ENCODE peak calls at places on chromosomes 1 and 21, in six cellular contexts. F is A549, R is upper lobe of left lung, E is HepG2, N is GM12878, H is K562. U is an unnamed sample.

GRCh38 chr1:93997756-93998155 is 88.5 kb upstream of the GCLM start:
- ATAC-seq in F (no peak), E (no peak), H (no peak), R (no peak), N (no peak), U (no peak)

GRCh38 chr1:63714482-63714760 is 59.4 kb upstream of the ROR1 start:
- ATAC-seq in N (no peak), R (no peak), E (no peak), H (no peak), F (no peak), U (no peak)

GRCh38 chr1:235075955-235076308 is 52.7 kb downstream of the TOMM20 start:
- ATAC-seq in N (peak), R (no peak), E (no peak), F (no peak), H (no peak), U (no peak)

GRCh38 chr1:165726169-165726568 is 27.8 kb upstream of the ALDH9A1 start:
- ATAC-seq in F (no peak), N (no peak), E (no peak), H (peak), R (no peak), U (no peak)

GRCh38 chr1:212413902-212414327 is 771 bp downstream of the PACC1 start:
- ATAC-seq in R (no peak), N (peak), H (peak), F (peak), E (peak), U (peak)

GRCh38 chr1:169271094-169271493 is 96.5 kb downstream of the NME7 start:
- ATAC-seq in N (peak), H (peak), R (no peak), F (no peak), E (no peak), U (no peak)

GRCh38 chr1:184930645-184931044 is 43.7 kb downstream of the NIBAN1 start:
- ATAC-seq in E (no peak), H (peak), R (no peak), F (no peak), N (no peak), U (no peak)

GRCh38 chr1:96416690-96417444 is 304.7 kb upstream of the PTBP2 start:
- ATAC-seq in E (no peak), N (peak), F (no peak), R (no peak), H (no peak), U (no peak)

GRCh38 chr1:180953791-180954721 is 41.4 kb downstream of the KIAA1614 start:
- ATAC-seq in H (no peak), F (peak), E (peak), R (peak), N (peak), U (peak)

GRCh38 chr1:90716552-90717355 is at the start of gene BARHL2:
- ATAC-seq in F (no peak), N (no peak), R (no peak), E (no peak), H (no peak), U (no peak)

GRCh38 chr1:164905891-164906290 is 346.9 kb downstream of the PBX1 start:
- ATAC-seq in F (no peak), H (no peak), R (peak), E (no peak), N (no peak), U (no peak)

GRCh38 chr21:33587792-33588484 is 546 bp downstream of the DONSON start:
- ATAC-seq in F (peak), E (peak), R (peak), N (peak), H (peak), U (peak)

GRCh38 chr1:17075470-17076255 is 21.8 kb upstream of the SDHB start:
- ATAC-seq in E (peak), F (peak), N (peak), R (no peak), H (peak), U (no peak)

GRCh38 chr21:32717851-32718316 is 9.9 kb downstream of the SYNJ1 start:
- ATAC-seq in F (no peak), R (no peak), N (no peak), H (no peak), E (no peak), U (no peak)

GRCh38 chr1:214662386-214662785 is 59.4 kb downstream of the CENPF start:
- ATAC-seq in F (no peak), R (no peak), N (no peak), E (no peak), H (no peak), U (no peak)

GRCh38 chr1:60826320-60827094 is 255.9 kb upstream of the NFIA start:
- ATAC-seq in R (no peak), E (no peak), N (no peak), H (no peak), F (no peak), U (no peak)

GRCh38 chr1:234244482-234244881 is 128.8 kb upstream of the COA6 start:
- ATAC-seq in H (no peak), F (no peak), N (peak), R (no peak), E (no peak), U (no peak)

GRCh38 chr21:31577280-31577679 is 82.2 kb upstream of the SOD1 start:
- ATAC-seq in F (no peak), N (peak), H (no peak), R (no peak), E (no peak), U (no peak)

GRCh38 chr1:164731161-164731747 is 172.3 kb downstream of the PBX1 start:
- ATAC-seq in N (no peak), E (no peak), F (no peak), R (no peak), H (no peak), U (no peak)

GRCh38 chr1:229070168-229070567 is 200.7 kb upstream of the RAB4A start:
- ATAC-seq in E (no peak), N (no peak), R (peak), H (no peak), F (peak), U (peak)

GRCh38 chr1:116805398-116805797 is 51.2 kb downstream of the CD2 start:
- ATAC-seq in E (no peak), R (no peak), N (peak), H (no peak), F (no peak), U (no peak)

GRCh38 chr1:246690100-246690499 is 34.1 kb upstream of the SCCPDH start:
- ATAC-seq in H (no peak), R (no peak), F (no peak), N (no peak), E (peak), U (no peak)

GRCh38 chr1:29682918-29683314 is 446.6 kb downstream of the PTPRU start:
- ATAC-seq in N (no peak), R (no peak), F (no peak), H (no peak), E (no peak), U (no peak)

GRCh38 chr1:211781260-211781659 is 49.3 kb downstream of the LPGAT1 start:
- ATAC-seq in F (no peak), R (no peak), H (no peak), E (no peak), N (peak), U (no peak)

GRCh38 chr1:34302798-34303197 is 126.1 kb downstream of the C1orf94 start:
- ATAC-seq in F (no peak), E (no peak), N (no peak), H (no peak), R (no peak), U (no peak)

GRCh38 chr1:169924063-169924462 is 30.4 kb upstream of the SCYL3 start:
- ATAC-seq in R (no peak), H (no peak), N (no peak), E (no peak), F (no peak), U (no peak)

GRCh38 chr1:938088-938683 is 14.5 kb downstream of the SAMD11 start:
- ATAC-seq in F (peak), H (peak), N (peak), R (peak), E (peak), U (peak)

DNA sequence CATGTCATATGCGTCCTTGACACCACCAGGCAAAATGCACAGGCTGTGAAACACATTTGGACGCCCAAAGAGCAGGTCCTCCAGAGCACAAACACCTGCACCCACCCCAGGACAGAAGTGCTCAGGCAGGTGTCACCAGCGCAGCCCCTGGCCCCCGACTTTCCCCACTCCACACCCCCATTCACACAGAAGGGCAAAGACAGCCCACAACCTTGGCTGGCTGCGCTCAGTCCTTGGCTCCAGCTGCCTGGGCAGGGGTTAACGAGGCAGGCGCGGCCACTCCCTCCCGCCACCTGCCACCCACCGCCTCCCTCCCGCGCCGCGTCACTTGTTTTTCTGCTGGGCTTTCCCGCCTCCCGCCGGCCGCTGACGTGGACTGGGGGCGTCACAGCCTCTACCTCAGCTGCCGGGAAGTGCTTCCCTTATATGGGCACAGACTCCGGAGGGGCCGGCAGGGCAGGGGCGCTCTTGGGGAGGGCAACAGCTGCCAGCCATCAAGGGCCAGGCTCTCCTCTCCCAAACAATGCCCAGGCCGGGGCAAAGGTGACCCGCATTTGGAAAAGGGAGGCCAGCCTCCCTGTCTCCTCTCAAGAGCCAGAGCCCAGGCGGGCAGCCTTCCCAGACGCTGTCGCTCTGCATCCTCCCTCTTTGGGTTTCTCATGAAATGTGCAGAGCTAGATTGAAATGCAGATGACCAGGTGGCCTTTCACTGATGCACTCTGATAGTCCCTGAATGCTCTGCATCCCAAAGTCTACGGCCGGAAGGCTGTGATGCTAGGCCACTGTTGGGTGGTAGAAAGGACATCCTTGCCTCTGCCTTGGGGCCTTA is 14.8 kb upstream of the BTG2 start:
- ATAC-seq in F (no peak), E (peak), R (peak), H (peak), N (peak), U (peak)
- TF ChIP-seq EP300 in F (no peak), E (no peak), R (peak), H (no peak), N (peak), U (peak)

GRCh38 chr1:2176615-2177014 is 18.0 kb downstream of the FAAP20 start:
- ATAC-seq in H (no peak), R (no peak), E (no peak), N (no peak), F (no peak), U (no peak)

GRCh38 chr1:2175681-2176454 is 18.7 kb downstream of the FAAP20 start:
- ATAC-seq in N (no peak), E (no peak), F (no peak), R (no peak), H (peak), U (no peak)

GRCh38 chr1:2173546-2174347 is 20.8 kb downstream of the FAAP20 start:
- ATAC-seq in R (no peak), H (peak), F (no peak), E (peak), N (no peak), U (no peak)

GRCh38 chr1:2174348-2175054 is 20.1 kb downstream of the FAAP20 start:
- ATAC-seq in R (no peak), F (peak), E (peak), H (peak), N (peak), U (peak)

DNA sequence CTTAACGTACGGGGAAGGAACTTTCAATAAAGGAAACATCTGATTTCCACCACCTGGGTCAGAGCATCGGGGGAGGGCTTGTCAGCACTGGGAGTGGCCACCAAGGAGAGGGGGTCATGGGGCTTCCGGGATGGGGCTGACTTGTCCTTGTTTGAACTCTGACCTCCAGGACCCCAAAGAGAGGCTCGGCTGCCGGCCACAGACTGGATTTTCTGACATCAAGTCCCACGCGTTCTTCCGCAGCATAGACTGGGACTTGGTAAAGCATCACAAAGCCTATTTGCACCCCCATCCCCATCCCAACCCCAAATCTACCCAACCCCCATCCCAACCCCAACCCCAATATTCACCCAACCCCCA is 19.5 kb downstream of the FAAP20 start:
- ATAC-seq in H (no peak), E (no peak), F (no peak), R (no peak), N (no peak), U (no peak)
- H3K27ac ChIP-seq in H (no peak), E (no peak), F (no peak), R (no peak), N (no peak), U (peak)

GRCh38 chr1:22340873-22341272 is 110.8 kb upstream of the ZBTB40 start:
- ATAC-seq in N (no peak), R (no peak), F (no peak), H (no peak), E (no peak), U (no peak)

GRCh38 chr1:22343456-22344426 is 107.9 kb upstream of the ZBTB40 start:
- ATAC-seq in F (no peak), N (no peak), H (no peak), E (no peak), R (no peak), U (no peak)

GRCh38 chr1:22340066-22340465 is 111.6 kb upstream of the ZBTB40 start:
- ATAC-seq in F (no peak), H (no peak), E (no peak), R (no peak), N (no peak), U (no peak)

GRCh38 chr1:22342734-22343191 is 108.9 kb upstream of the ZBTB40 start:
- ATAC-seq in N (no peak), H (no peak), R (no peak), E (no peak), F (no peak), U (no peak)

DNA sequence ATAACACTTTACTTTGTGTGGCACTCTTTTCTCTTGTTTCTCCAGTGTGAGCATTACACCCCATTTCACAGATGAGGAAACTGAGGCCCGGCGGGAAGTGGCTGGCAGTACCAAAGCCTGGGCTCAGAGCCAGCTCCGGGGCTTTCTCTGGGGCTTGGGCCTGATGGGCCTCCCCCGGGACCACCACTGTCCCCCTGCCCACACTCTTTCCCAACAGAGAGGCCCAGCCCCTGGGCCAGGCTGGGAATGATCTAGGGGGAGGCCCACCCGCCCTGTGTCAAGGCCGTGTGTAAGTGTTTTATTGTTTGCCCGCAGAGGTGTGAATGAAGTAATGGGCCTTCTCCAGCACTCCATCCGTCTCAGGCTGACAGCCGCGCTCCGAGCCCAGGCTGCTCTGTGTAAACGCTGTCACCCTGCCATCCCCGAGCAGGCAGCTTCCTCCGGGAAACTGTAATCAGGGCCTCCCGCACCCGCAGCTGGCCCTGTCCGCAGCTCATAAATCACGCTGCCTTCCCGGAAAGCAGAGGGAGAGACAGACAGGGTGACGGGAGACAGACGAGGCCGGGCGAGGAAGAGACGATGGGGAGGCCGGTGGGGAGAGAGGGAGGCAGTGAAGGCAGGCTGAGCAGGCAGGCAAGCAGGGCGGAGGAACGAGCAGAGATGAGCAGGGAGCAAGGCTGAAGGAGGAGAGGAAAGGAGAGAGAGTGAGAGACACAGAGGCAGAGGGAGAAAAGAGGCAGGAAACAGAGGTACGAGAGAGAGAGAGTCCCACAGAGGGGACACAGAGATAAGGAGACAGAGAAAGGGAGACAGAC is 109.7 kb upstream of the ZBTB40 start:
- ATAC-seq in R (peak), H (peak), F (no peak), E (peak), N (no peak), U (peak)
- TF ChIP-seq EP300 in R (no peak), H (no peak), F (no peak), E (no peak), N (no peak), U (no peak)

GRCh38 chr1:10287023-10287645 is 76.8 kb downstream of the KIF1B start:
- ATAC-seq in H (no peak), N (no peak), R (no peak), F (no peak), E (no peak), U (no peak)
- H3K27ac ChIP-seq in H (no peak), N (no peak), R (no peak), F (no peak), E (no peak), U (peak)

DNA sequence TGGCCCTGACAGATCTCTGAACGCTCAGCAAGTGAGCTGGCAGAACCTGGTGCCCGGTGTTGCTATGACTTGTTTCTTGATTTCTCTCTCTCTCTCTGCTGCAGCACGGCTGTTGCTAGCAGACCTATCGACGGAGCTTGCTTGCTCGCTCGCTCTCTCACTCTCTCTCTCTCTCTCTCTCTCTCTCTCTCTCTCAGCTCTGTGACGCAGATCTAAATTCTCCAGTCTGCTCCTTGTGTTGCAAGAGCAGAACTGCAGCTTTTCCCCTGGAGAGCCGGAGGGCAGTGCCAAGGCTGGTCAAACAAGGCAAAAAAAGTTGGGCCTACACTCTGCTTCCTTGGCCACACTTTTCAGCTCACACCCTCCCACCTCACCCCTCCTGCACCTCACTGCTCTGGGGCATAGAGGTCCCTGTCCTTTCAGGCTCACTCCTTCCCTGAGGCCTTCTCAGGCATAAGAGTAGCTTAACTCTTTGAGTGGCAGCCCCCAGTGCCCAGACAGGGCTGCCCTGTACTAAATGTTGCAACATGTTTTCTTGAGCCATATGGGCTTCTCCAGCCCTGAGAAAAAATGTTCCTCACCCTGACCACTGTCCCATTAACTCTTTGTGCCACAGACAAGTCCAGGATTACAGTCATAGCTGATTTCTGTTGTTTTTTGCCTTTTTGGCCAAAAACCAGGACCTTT is 72.2 kb downstream of the CD46 start:
- ATAC-seq in F (peak), R (peak), H (no peak), E (peak), N (peak), U (peak)
- TF ChIP-seq EP300 in F (no peak), R (peak), H (no peak), E (peak), N (peak), U (no peak)

GRCh38 chr1:230212405-230212936 is 145.4 kb downstream of the GALNT2 start:
- ATAC-seq in N (peak), F (no peak), E (no peak), R (no peak), H (no peak), U (no peak)
- H3K27ac ChIP-seq in N (peak), F (no peak), E (no peak), R (peak), H (no peak), U (no peak)

GRCh38 chr1:218108034-218108433 is 177.1 kb upstream of the RRP15 start:
- ATAC-seq in R (no peak), F (no peak), E (no peak), N (no peak), H (no peak), U (no peak)
- TF ChIP-seq EP300 in R (no peak), F (no peak), E (no peak), N (no peak), H (no peak), U (no peak)

DNA sequence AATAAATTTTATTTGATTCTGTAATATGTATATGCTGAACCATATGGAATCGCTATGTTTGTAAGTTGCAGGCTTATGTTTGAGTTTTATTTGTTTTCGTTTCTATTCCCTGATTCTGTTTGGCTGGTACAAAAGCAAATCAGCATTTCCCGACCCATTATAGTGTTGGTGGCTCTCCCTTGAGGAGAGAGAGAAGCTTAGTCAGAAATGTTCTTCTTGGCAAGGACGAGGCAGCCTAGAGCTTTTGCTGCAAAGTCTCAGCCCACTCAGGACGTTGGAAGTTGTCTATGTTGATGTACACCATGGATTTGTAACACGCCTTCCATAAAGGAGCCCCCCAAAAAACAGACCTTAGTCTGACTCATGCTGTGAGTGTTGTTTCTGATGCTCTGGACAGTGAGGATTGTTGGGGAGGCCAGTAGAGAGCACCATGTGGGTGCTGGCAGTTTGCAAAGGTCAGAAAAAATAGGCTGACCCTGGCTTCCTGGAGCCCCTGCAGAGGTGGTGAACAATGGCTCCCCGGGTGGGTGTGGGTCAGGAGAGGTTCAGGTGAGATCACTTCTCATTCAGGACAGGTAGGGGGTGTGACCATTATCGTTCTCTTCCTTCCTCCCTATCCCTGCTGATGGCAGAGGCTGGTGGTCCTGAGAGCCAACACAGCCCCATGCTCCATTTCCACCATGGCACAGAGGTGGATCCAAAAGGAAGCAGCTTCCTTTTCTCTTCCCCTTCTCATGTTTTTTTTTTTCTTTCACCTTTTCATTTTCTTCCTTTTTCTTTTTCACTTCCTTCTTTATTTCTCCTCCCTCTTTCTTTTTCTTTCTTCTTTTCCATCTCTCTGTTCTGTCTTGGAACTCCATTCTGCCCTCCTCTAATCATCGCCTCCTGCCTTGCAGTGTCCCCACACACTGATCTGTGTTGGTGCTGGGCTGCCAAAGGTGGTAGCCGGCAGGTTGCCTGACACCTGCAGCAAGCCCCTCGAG is 84.4 kb upstream of the CNTN2 start:
- ATAC-seq in R (no peak), N (no peak), H (no peak), E (no peak), F (no peak), U (no peak)
- H3K27ac ChIP-seq in R (no peak), N (no peak), H (no peak), E (no peak), F (no peak), U (no peak)